ENCODE peak calls at places on chromosomes 16 and 17, in nine cellular contexts. N is gastrocnemius medialis; C is uterus; W is CD8-positive, alpha-beta memory T cell; B is lower lobe of right lung; U is cardiac muscle cell; R is colonic mucosa; F is mammary epithelial cell; X is pancreas. Y is an unnamed sample.

GRCh38 chr16:64397042-64397441 is 724.8 kb downstream of the CDH11 start:
- DNase-seq in B (no peak), F (no peak), R (no peak), W (no peak), U (no peak), C (no peak), N (no peak), X (no peak), Y (no peak)

GRCh38 chr17:67289174-67289876 is 44.3 kb upstream of the HELZ start:
- DNase-seq in B (peak; percentile 64), F (peak; percentile 6), C (peak; percentile 76), U (no peak), R (peak; percentile 52), N (peak; percentile 65), X (peak; percentile 50), W (no peak), Y (peak; percentile 12)

GRCh38 chr17:79033046-79033616 is 9.2 kb downstream of the C1QTNF1 start:
- DNase-seq in B (no peak), U (no peak), R (no peak), N (no peak), C (no peak), X (no peak), W (no peak), F (no peak), Y (no peak)

GRCh38 chr17:28714281-28714680 is 2.6 kb upstream of the PROCA1 start:
- DNase-seq in N (no peak), B (no peak), C (peak; percentile 39), R (no peak), F (no peak), U (no peak), W (no peak), X (peak; percentile 72), Y (no peak)

GRCh38 chr16:14302031-14302398 is 230.9 kb downstream of the MRTFB start:
- DNase-seq in R (peak; percentile 39), C (peak; percentile 45), W (no peak), X (peak; percentile 85), U (peak; percentile 82), B (no peak), F (peak; percentile 74), N (peak; percentile 74), Y (peak; percentile 33)

GRCh38 chr17:4598776-4599504 is 14.6 kb downstream of the SMTNL2 start:
- DNase-seq in N (peak; percentile 93), R (peak; percentile 38), F (no peak), U (peak; percentile 41), B (no peak), W (no peak), C (peak; percentile 55), X (no peak), Y (no peak)

GRCh38 chr17:81200695-81201580 is 21.8 kb downstream of the CEP131 start:
- DNase-seq in W (no peak), C (no peak), N (no peak), R (peak; percentile 75), U (peak; percentile 78), B (peak; percentile 63), F (peak; percentile 54), X (peak; percentile 81), Y (peak; percentile 78)

GRCh38 chr17:39174907-39175694 is 9.1 kb upstream of the ARL5C start:
- DNase-seq in W (peak; percentile 72), F (no peak), R (peak; percentile 72), N (peak; percentile 77), X (peak; percentile 88), B (peak; percentile 84), C (peak; percentile 84), U (peak; percentile 90), Y (peak; percentile 56)

GRCh38 chr16:8464979-8465378 is 125.3 kb downstream of the TMEM114 start:
- DNase-seq in B (no peak), N (no peak), W (no peak), C (no peak), X (no peak), R (no peak), U (no peak), F (no peak), Y (no peak)

GRCh38 chr17:77438241-77439204 is 297.8 kb downstream of the SEC14L1 start:
- DNase-seq in B (no peak), N (no peak), X (no peak), W (no peak), R (no peak), U (no peak), F (no peak), C (no peak), Y (no peak)
- H3K4me3 ChIP-seq in B (no peak overlapping the region), N (no peak overlapping the region), X (no peak overlapping the region), W (peak overlapping the region; percentile 25), R (no peak overlapping the region), U (no peak overlapping the region), F (no peak overlapping the region), C (no peak overlapping the region), Y (no peak overlapping the region)

DNA sequence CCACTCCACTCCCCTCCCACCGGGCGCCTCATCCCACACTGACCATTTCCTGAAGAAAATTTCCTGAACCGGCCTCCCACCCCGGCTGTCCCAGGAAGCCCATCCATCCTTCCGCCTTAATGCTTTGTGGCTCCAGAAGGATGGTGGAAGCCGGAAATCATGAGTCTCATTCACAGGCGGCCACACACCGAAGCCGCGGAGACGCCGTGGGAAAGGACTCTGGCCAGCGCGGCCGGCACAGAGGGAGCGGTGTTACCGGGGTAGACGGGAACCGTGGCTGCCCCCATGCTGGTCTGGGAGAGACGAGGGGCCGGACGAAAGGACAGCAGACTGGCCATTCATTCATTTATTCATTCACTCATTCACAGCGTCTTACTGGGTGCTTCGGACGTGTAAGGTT is 326.7 kb downstream of the SEC14L1 start:
- DNase-seq in N (no peak), B (peak; percentile 41), F (no peak), U (no peak), W (no peak), R (no peak), C (no peak), X (no peak), Y (no peak)
- H3K27ac ChIP-seq in N (peak overlapping the region; percentile 34), B (no peak overlapping the region), F (no peak overlapping the region), U (peak overlapping the region; percentile 96), W (no peak overlapping the region), R (no peak overlapping the region), C (peak overlapping the region; percentile 52), X (no peak overlapping the region), Y (no peak overlapping the region)

DNA sequence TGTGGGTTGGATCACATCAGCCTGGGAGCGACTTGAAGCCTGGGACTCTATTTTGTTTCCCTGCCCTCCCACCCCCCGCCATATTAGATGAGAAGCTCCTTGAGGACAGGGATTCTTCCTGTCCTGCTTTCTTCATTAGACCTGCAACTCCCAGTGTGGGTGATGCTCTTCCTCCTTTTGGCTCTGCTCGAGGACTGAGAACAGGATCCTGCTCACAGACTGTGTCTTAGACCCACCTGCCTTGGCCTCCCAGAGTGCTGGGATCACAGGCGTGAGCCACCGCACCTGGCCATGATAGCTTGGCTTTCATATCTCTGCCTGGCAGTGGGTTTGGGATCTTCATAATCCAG is 21.5 kb upstream of the TNS4 start:
- DNase-seq in R (no peak), C (peak; percentile 1), B (no peak), N (no peak), X (no peak), U (no peak), W (no peak), F (no peak), Y (no peak)
- H3K4me1 ChIP-seq in R (peaks cover 11% of the 10 kb centered on the region), C (no peaks in the 10 kb centered on the region), B (peaks cover 10% of the 10 kb centered on the region), N (no peaks in the 10 kb centered on the region), X (no peaks in the 10 kb centered on the region), U (no peaks in the 10 kb centered on the region), W (peaks cover 23% of the 10 kb centered on the region), F (peaks cover 58% of the 10 kb centered on the region), Y (no peaks in the 10 kb centered on the region)

DNA sequence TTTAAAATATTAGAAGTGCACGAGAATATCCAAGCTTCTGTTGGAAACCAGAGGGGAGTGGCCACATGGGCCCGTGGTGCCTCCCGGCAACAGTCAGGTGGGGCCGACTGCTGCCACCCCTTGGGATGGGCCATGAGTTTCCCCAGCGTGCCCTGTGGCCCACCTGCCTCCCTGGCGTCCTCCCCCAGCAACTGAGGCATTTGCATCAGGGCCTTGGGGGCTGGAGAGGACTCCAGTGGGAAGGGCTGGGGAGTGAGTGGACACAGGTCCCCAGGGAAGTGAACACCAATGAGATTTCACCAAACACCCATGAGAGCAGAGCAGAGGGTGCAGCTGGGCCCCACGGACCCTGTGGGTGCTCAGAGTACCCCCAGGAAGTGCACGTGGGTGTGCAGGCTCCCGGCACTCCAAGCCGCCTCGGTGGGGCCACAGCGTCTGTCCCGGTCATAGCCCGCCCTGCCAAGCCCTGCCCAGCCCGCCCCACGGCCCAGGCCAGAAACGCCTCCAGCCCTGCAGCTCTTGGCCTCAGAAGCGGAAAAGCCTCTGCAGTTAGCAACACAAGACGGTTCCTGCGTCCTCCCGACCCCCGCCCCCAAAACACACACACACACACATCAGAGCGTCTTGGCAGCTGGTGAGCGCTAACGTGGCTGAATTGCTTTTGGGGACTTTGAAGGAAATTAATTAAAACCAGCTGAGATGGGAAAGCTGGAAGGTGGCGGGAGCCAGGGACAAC is 22.7 kb downstream of the ZNF469 start:
- DNase-seq in N (no peak), C (no peak), U (no peak), X (no peak), B (no peak), R (no peak), W (no peak), F (no peak), Y (no peak)
- H3K4me3 ChIP-seq in N (no peak overlapping the region), C (no peak overlapping the region), U (no peak overlapping the region), X (no peak overlapping the region), B (no peak overlapping the region), R (no peak overlapping the region), W (no peak overlapping the region), F (no peak overlapping the region), Y (no peak overlapping the region)

DNA sequence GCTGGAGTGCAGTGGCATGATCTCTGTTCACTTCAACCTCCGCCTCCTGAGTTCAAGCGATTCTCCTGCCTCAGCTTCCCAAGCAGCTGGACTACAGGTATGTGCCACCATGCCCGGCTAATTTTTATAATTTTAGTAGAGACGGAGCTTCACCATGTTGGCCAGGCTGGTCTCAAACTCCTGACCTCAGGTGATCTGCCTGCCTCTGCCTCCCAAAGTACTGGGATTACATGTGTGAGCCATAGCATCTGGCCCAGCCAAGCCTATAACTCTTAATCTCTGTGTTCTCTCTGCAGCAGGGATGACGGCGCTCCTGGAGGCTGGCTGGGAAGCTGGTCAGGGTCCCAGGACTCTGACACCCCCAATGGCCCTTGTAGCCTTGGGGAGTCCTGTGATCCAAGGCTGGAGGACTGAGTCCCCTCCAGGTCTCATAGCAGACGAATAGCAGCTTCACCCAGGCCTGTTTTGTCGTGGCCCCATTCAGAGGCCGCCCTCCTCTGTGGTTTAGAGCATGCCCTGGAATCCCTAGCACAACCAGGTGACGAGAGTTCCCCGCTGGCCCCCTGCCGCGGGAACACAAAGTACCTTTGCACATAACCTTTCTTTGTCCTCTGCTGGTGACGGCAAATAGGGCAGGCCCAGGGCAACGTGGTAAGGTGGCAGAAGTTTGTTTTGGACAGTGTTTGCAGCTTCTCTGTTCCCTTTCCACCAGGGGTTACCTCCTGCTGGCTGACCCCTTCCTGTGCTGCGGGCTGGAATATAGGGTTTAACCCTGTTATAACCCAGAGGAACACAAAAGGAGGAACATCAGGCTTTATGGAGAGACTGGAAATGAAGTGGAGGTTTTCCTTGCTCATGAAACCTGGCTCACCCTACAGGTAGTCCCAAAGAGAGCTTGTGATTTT is 43.0 kb upstream of the TOB1 start:
- DNase-seq in B (peak; percentile 83), U (peak; percentile 40), R (no peak), C (no peak), X (peak; percentile 96), N (peak; percentile 86), W (peak; percentile 76), F (no peak), Y (peak; percentile 79)
- H3K27ac ChIP-seq in B (peak overlapping the region; percentile 74), U (peak overlapping the region; percentile 69), R (no peak overlapping the region), C (no peak overlapping the region), X (peak overlapping the region; percentile 94), N (peak overlapping the region; percentile 75), W (peak overlapping the region; percentile 69), F (no peak overlapping the region), Y (peak overlapping the region; percentile 75)

GRCh38 chr16:73066927-73067670 is 19.2 kb upstream of the ZFHX3 start:
- DNase-seq in R (no peak), W (no peak), U (no peak), C (no peak), B (no peak), N (no peak), X (peak; percentile 56), F (no peak), Y (peak; percentile 60)
- H3K4me1 ChIP-seq in R (peaks cover 3% of the 10 kb centered on the region), W (no peaks in the 10 kb centered on the region), U (peaks cover 24% of the 10 kb centered on the region), C (peaks cover 5% of the 10 kb centered on the region), B (peaks cover 64% of the 10 kb centered on the region), N (peaks cover 63% of the 10 kb centered on the region), X (no peaks in the 10 kb centered on the region), F (peaks cover 56% of the 10 kb centered on the region), Y (no peaks in the 10 kb centered on the region)

Y was measured in small intestine.